ENCODE peak calls at places on chromosome 17, in eight cellular contexts. One of them, this sample, is unnamed.

GRCh38 chr17:50213026-50214015 is 11.9 kb upstream of the COL1A1 start:
- DNase-seq in GM20000: peak; percentile 79
- DNase-seq in body of pancreas: no peak
- DNase-seq in endothelial cell: no peak
- DNase-seq in kidney: no peak
- DNase-seq in cardiac fibroblast: no peak
- DNase-seq in B cell: peak; percentile 77
- DNase-seq in GM12864: no peak
- DNase-seq in this sample: no peak

GRCh38 chr17:39486242-39486641 is 25.0 kb downstream of the CDK12 start:
- DNase-seq in GM20000: no peak
- DNase-seq in body of pancreas: no peak
- DNase-seq in endothelial cell: no peak
- DNase-seq in kidney: no peak
- DNase-seq in cardiac fibroblast: peak; percentile 42
- DNase-seq in B cell: no peak
- DNase-seq in GM12864: no peak
- DNase-seq in this sample: no peak

GRCh38 chr17:28892024-28892423 is 5.5 kb downstream of the FLOT2 start:
- DNase-seq in GM20000: peak; percentile 38
- DNase-seq in body of pancreas: no peak
- DNase-seq in endothelial cell: no peak
- DNase-seq in kidney: no peak
- DNase-seq in cardiac fibroblast: no peak
- DNase-seq in B cell: no peak
- DNase-seq in GM12864: peak; percentile 54
- DNase-seq in this sample: no peak

GRCh38 chr17:61399131-61400057 is at the start of gene TBX2:
- DNase-seq in GM20000: peak; percentile 61
- DNase-seq in body of pancreas: peak; percentile 59
- DNase-seq in endothelial cell: peak; percentile 47
- DNase-seq in kidney: peak; percentile 95
- DNase-seq in cardiac fibroblast: peak; percentile 95
- DNase-seq in B cell: peak; percentile 73
- DNase-seq in GM12864: no peak
- DNase-seq in this sample: no peak

GRCh38 chr17:45639297-45639849 is 144.7 kb upstream of the CRHR1 start:
- DNase-seq in GM20000: no peak
- DNase-seq in body of pancreas: no peak
- DNase-seq in endothelial cell: no peak
- DNase-seq in kidney: no peak
- DNase-seq in cardiac fibroblast: no peak
- DNase-seq in B cell: no peak
- DNase-seq in GM12864: no peak
- DNase-seq in this sample: no peak

GRCh38 chr17:33602981-33603380 is 309.9 kb upstream of the ASIC2 start:
- DNase-seq in GM20000: no peak
- DNase-seq in body of pancreas: no peak
- DNase-seq in endothelial cell: no peak
- DNase-seq in kidney: no peak
- DNase-seq in cardiac fibroblast: no peak
- DNase-seq in B cell: no peak
- DNase-seq in GM12864: no peak
- DNase-seq in this sample: no peak

GRCh38 chr17:79019631-79020584 is 4.1 kb upstream of the C1QTNF1 start:
- DNase-seq in GM20000: no peak
- DNase-seq in body of pancreas: peak; percentile 75
- DNase-seq in endothelial cell: peak; percentile 40
- DNase-seq in kidney: peak; percentile 73
- DNase-seq in cardiac fibroblast: peak; percentile 93
- DNase-seq in B cell: no peak
- DNase-seq in GM12864: no peak
- DNase-seq in this sample: peak; percentile 39

GRCh38 chr17:75526555-75527270 is 1.2 kb downstream of the LLGL2 start:
- DNase-seq in GM20000: no peak
- DNase-seq in body of pancreas: peak; percentile 29
- DNase-seq in endothelial cell: no peak
- DNase-seq in kidney: no peak
- DNase-seq in cardiac fibroblast: no peak
- DNase-seq in B cell: no peak
- DNase-seq in GM12864: no peak
- DNase-seq in this sample: no peak

GRCh38 chr17:77821114-77821513 is 137.4 kb upstream of the TNRC6C start:
- DNase-seq in GM20000: no peak
- DNase-seq in body of pancreas: no peak
- DNase-seq in endothelial cell: no peak
- DNase-seq in kidney: no peak
- DNase-seq in cardiac fibroblast: no peak
- DNase-seq in B cell: no peak
- DNase-seq in GM12864: no peak
- DNase-seq in this sample: no peak

GRCh38 chr17:75571197-75571884 is 16.3 kb upstream of the MYO15B start:
- DNase-seq in GM20000: peak; percentile 88
- DNase-seq in body of pancreas: peak; percentile 74
- DNase-seq in endothelial cell: peak; percentile 28
- DNase-seq in kidney: peak; percentile 79
- DNase-seq in cardiac fibroblast: peak; percentile 23
- DNase-seq in B cell: peak; percentile 93
- DNase-seq in GM12864: peak; percentile 78
- DNase-seq in this sample: no peak

GRCh38 chr17:17109896-17110295 is 67.6 kb downstream of the MPRIP start:
- DNase-seq in GM20000: no peak
- DNase-seq in body of pancreas: no peak
- DNase-seq in endothelial cell: no peak
- DNase-seq in kidney: peak; percentile 87
- DNase-seq in cardiac fibroblast: no peak
- DNase-seq in B cell: peak; percentile 64
- DNase-seq in GM12864: no peak
- DNase-seq in this sample: peak; percentile 26

GRCh38 chr17:1695365-1695764 is 10.7 kb upstream of the PRPF8 start:
- DNase-seq in GM20000: peak; percentile 66
- DNase-seq in body of pancreas: no peak
- DNase-seq in endothelial cell: no peak
- DNase-seq in kidney: no peak
- DNase-seq in cardiac fibroblast: no peak
- DNase-seq in B cell: no peak
- DNase-seq in GM12864: no peak
- DNase-seq in this sample: no peak

GRCh38 chr17:75459590-75460267 is 3.3 kb downstream of the TMEM94 start:
- DNase-seq in GM20000: peak; percentile 56
- DNase-seq in body of pancreas: peak; percentile 17
- DNase-seq in endothelial cell: no peak
- DNase-seq in kidney: no peak
- DNase-seq in cardiac fibroblast: no peak
- DNase-seq in B cell: no peak
- DNase-seq in GM12864: peak; percentile 31
- DNase-seq in this sample: no peak

GRCh38 chr17:28173071-28173561 is 130.6 kb downstream of the NLK start:
- DNase-seq in GM20000: no peak
- DNase-seq in body of pancreas: no peak
- DNase-seq in endothelial cell: no peak
- DNase-seq in kidney: no peak
- DNase-seq in cardiac fibroblast: no peak
- DNase-seq in B cell: no peak
- DNase-seq in GM12864: no peak
- DNase-seq in this sample: no peak

GRCh38 chr17:338442-339192 is 14.0 kb downstream of the RPH3AL start:
- DNase-seq in GM20000: no peak
- DNase-seq in body of pancreas: peak; percentile 97
- DNase-seq in endothelial cell: no peak
- DNase-seq in kidney: peak; percentile 71
- DNase-seq in cardiac fibroblast: no peak
- DNase-seq in B cell: no peak
- DNase-seq in GM12864: no peak
- DNase-seq in this sample: no peak

GRCh38 chr17:49708515-49709161 is 874 bp upstream of the SLC35B1 start:
- DNase-seq in GM20000: no peak
- DNase-seq in body of pancreas: no peak
- DNase-seq in endothelial cell: no peak
- DNase-seq in kidney: no peak
- DNase-seq in cardiac fibroblast: peak; percentile 36
- DNase-seq in B cell: no peak
- DNase-seq in GM12864: no peak
- DNase-seq in this sample: peak; percentile 11

GRCh38 chr17:68455756-68456528 is 1.4 kb downstream of the WIPI1 start:
- DNase-seq in GM20000: no peak
- DNase-seq in body of pancreas: peak; percentile 70
- DNase-seq in endothelial cell: no peak
- DNase-seq in kidney: no peak
- DNase-seq in cardiac fibroblast: peak; percentile 94
- DNase-seq in B cell: no peak
- DNase-seq in GM12864: no peak
- DNase-seq in this sample: no peak

GRCh38 chr17:56832446-56832845 is 1.3 kb downstream of the C17orf67 start:
- DNase-seq in GM20000: no peak
- DNase-seq in body of pancreas: no peak
- DNase-seq in endothelial cell: no peak
- DNase-seq in kidney: no peak
- DNase-seq in cardiac fibroblast: peak; percentile 1
- DNase-seq in B cell: no peak
- DNase-seq in GM12864: no peak
- DNase-seq in this sample: no peak

GRCh38 chr17:56833812-56834379 is at the start of the genes C17orf67 and DGKE:
- DNase-seq in GM20000: peak; percentile 99
- DNase-seq in body of pancreas: peak; percentile 98
- DNase-seq in endothelial cell: peak; percentile 97
- DNase-seq in kidney: peak; percentile 100
- DNase-seq in cardiac fibroblast: peak; percentile 96
- DNase-seq in B cell: peak; percentile 97
- DNase-seq in GM12864: peak; percentile 67
- DNase-seq in this sample: peak; percentile 99

GRCh38 chr17:56834380-56835258 is 668 bp downstream of the DGKE start:
- DNase-seq in GM20000: peak; percentile 61
- DNase-seq in body of pancreas: peak; percentile 64
- DNase-seq in endothelial cell: peak; percentile 39
- DNase-seq in kidney: peak; percentile 89
- DNase-seq in cardiac fibroblast: peak; percentile 11
- DNase-seq in B cell: peak; percentile 58
- DNase-seq in GM12864: peak; percentile 59
- DNase-seq in this sample: peak; percentile 74

GRCh38 chr17:56831364-56832095 is 2.2 kb downstream of the C17orf67 start:
- DNase-seq in GM20000: no peak
- DNase-seq in body of pancreas: no peak
- DNase-seq in endothelial cell: no peak
- DNase-seq in kidney: no peak
- DNase-seq in cardiac fibroblast: no peak
- DNase-seq in B cell: no peak
- DNase-seq in GM12864: no peak
- DNase-seq in this sample: no peak

GRCh38 chr17:56833023-56833811 is 503 bp downstream of the C17orf67 start:
- DNase-seq in GM20000: peak; percentile 85
- DNase-seq in body of pancreas: peak; percentile 58
- DNase-seq in endothelial cell: peak; percentile 44
- DNase-seq in kidney: peak; percentile 91
- DNase-seq in cardiac fibroblast: peak; percentile 57
- DNase-seq in B cell: peak; percentile 84
- DNase-seq in GM12864: no peak
- DNase-seq in this sample: peak; percentile 46
- TF ChIP-seq CTCF in GM20000: no peak
- TF ChIP-seq CTCF in body of pancreas: peak; percentile 13
- TF ChIP-seq CTCF in endothelial cell: no peak
- TF ChIP-seq CTCF in kidney: no peak
- TF ChIP-seq CTCF in cardiac fibroblast: no peak
- TF ChIP-seq CTCF in B cell: no peak
- TF ChIP-seq CTCF in GM12864: no peak
- TF ChIP-seq CTCF in this sample: no peak

DNA sequence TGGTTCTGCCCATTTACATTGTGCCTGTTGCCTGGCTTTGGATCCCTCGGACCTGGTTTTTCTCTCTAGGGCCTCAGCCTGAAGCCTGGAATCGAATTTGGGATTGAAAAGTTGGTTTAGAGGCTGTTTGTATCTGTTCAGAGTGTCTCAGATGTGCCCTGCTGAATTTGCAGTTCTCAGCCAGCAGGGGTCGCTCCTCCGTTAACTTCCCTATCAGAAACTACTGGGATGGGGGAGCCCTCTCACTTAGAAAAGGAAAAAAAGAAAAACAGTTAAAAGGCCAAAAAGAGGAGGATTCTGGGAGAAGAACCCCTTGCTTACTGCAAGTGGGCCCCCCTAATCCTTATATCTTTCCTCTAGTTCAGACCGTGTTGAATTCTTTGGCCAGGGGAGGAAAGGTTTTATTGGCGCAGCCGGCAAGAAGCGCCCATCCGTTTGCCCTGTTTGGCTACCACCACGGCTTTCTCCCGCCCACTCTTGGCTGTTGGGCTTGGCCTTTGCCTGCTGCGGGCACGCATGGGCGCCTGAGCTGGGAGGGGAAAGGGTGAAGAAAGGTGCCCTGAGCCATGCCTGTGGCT is 8.7 kb downstream of the FZD2 start:
- DNase-seq in GM20000: no peak
- DNase-seq in body of pancreas: no peak
- DNase-seq in endothelial cell: no peak
- DNase-seq in kidney: no peak
- DNase-seq in cardiac fibroblast: peak; percentile 46
- DNase-seq in B cell: no peak
- DNase-seq in GM12864: no peak
- DNase-seq in this sample: no peak
- TF ChIP-seq CTCF in GM20000: no peak
- TF ChIP-seq CTCF in body of pancreas: no peak
- TF ChIP-seq CTCF in endothelial cell: peak; percentile 53
- TF ChIP-seq CTCF in kidney: no peak
- TF ChIP-seq CTCF in cardiac fibroblast: peak; percentile 61
- TF ChIP-seq CTCF in B cell: peak; percentile 28
- TF ChIP-seq CTCF in GM12864: peak; percentile 60
- TF ChIP-seq CTCF in this sample: no peak

GRCh38 chr17:7825206-7825980 is 8.6 kb upstream of the KDM6B start:
- DNase-seq in GM20000: no peak
- DNase-seq in body of pancreas: no peak
- DNase-seq in endothelial cell: no peak
- DNase-seq in kidney: no peak
- DNase-seq in cardiac fibroblast: peak; percentile 32
- DNase-seq in B cell: no peak
- DNase-seq in GM12864: no peak
- DNase-seq in this sample: no peak
- TF ChIP-seq CTCF in GM20000: no peak
- TF ChIP-seq CTCF in body of pancreas: no peak
- TF ChIP-seq CTCF in endothelial cell: no peak
- TF ChIP-seq CTCF in kidney: no peak
- TF ChIP-seq CTCF in cardiac fibroblast: peak; percentile 18
- TF ChIP-seq CTCF in B cell: no peak
- TF ChIP-seq CTCF in GM12864: no peak
- TF ChIP-seq CTCF in this sample: no peak

DNA sequence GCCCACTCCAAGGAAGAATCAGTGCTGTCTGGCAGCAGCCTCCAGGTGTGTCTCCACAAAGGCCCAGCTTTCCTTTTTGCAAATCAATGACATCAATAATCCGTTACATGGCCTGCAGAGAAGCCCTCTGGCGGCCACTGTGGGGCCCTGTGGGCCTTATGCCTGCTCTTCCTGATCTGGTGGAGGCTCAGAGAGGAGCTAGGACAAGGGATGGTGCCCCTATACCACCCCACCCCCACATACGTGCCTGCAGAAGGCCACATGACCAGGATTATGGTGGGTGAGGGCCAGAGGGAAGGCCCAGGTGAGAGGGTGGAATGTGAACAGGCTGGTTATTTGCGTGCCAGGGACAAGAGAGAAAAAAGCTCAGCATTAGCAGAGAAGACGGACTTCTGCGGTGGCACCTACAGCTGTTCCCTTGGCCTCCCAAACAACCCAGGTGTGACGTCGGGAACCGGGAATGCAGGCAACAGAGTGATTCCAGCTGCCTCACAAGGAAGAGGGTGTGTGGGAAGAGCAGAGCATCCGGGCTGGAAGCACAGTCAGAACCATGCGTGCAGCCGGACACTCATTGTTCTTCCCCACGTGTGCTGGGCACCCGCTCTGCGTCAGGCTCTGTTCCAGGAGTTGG is 22.5 kb downstream of the EIF4A3 start:
- DNase-seq in GM20000: peak; percentile 43
- DNase-seq in body of pancreas: peak; percentile 43
- DNase-seq in endothelial cell: peak; percentile 62
- DNase-seq in kidney: no peak
- DNase-seq in cardiac fibroblast: peak; percentile 91
- DNase-seq in B cell: no peak
- DNase-seq in GM12864: no peak
- DNase-seq in this sample: no peak
- TF ChIP-seq CTCF in GM20000: no peak
- TF ChIP-seq CTCF in body of pancreas: peak; percentile 51
- TF ChIP-seq CTCF in endothelial cell: no peak
- TF ChIP-seq CTCF in kidney: no peak
- TF ChIP-seq CTCF in cardiac fibroblast: peak; percentile 55
- TF ChIP-seq CTCF in B cell: no peak
- TF ChIP-seq CTCF in GM12864: peak; percentile 41
- TF ChIP-seq CTCF in this sample: no peak